ENCODE peak calls at places on chromosomes 5 and 9, in eight cellular contexts. A, Z, J, T, F, P, O and N are unnamed samples.

GRCh38 chr5:82356808-82357671 is 78.9 kb upstream of the RPS23 start:
- DNase-seq in A (peak; percentile 65), Z (peak; percentile 94), J (peak; percentile 96), T (peak; percentile 71), F (peak; percentile 54), P (peak; percentile 95), O (no peak), N (peak; percentile 77)

GRCh38 chr5:95840969-95841368 is 18.4 kb upstream of the GLRX start:
- DNase-seq in A (no peak), Z (no peak), J (no peak), T (no peak), F (no peak), P (no peak), O (no peak), N (no peak)

GRCh38 chr5:34411470-34412346 is 244.4 kb upstream of the RAI14 start:
- DNase-seq in A (no peak), Z (no peak), J (peak; percentile 74), T (no peak), F (no peak), P (no peak), O (no peak), N (no peak)

GRCh38 chr9:96199006-96199405 is 103.0 kb downstream of the HSD17B3 start:
- DNase-seq in A (no peak), Z (no peak), J (no peak), T (no peak), F (no peak), P (no peak), O (no peak), N (no peak)

GRCh38 chr9:137313326-137313920 is 11.4 kb upstream of the NRARP start:
- DNase-seq in A (no peak), Z (no peak), J (no peak), T (no peak), F (no peak), P (no peak), O (no peak), N (no peak)

GRCh38 chr9:97525451-97525850 is 24.0 kb downstream of the TMOD1 start:
- DNase-seq in A (peak; percentile 96), Z (no peak), J (no peak), T (no peak), F (no peak), P (no peak), O (peak; percentile 64), N (no peak)

GRCh38 chr9:133188006-133188842 is 20.8 kb downstream of the OBP2B start:
- DNase-seq in A (peak; percentile 11), Z (peak; percentile 4), J (no peak), T (no peak), F (no peak), P (peak; percentile 23), O (no peak), N (no peak)

GRCh38 chr9:14782652-14783051 is 60.1 kb upstream of the CER1 start:
- DNase-seq in A (no peak), Z (no peak), J (no peak), T (no peak), F (no peak), P (no peak), O (no peak), N (no peak)

GRCh38 chr9:92612292-92612691 is 57.6 kb downstream of the IPPK start:
- DNase-seq in A (no peak), Z (no peak), J (no peak), T (no peak), F (no peak), P (no peak), O (no peak), N (no peak)

GRCh38 chr5:173202266-173202875 is 32.6 kb downstream of the NKX2-5 start:
- DNase-seq in A (no peak), Z (peak; percentile 4), J (no peak), T (no peak), F (no peak), P (no peak), O (no peak), N (no peak)

GRCh38 chr9:109403116-109403515 is 82.3 kb upstream of the EPB41L4B start:
- DNase-seq in A (peak; percentile 46), Z (no peak), J (no peak), T (no peak), F (no peak), P (no peak), O (no peak), N (no peak)

GRCh38 chr9:136095028-136095494 is at the start of gene NACC2:
- DNase-seq in A (peak; percentile 82), Z (peak; percentile 68), J (peak; percentile 53), T (no peak), F (no peak), P (no peak), O (no peak), N (peak; percentile 82)

GRCh38 chr9:114114364-114114763 is 15.3 kb upstream of the KIF12 start:
- DNase-seq in A (no peak), Z (no peak), J (no peak), T (no peak), F (no peak), P (no peak), O (no peak), N (no peak)

GRCh38 chr9:105007143-105007542 is 79.2 kb upstream of the ABCA1 start:
- DNase-seq in A (peak; percentile 88), Z (peak; percentile 91), J (peak; percentile 92), T (peak; percentile 64), F (peak; percentile 38), P (no peak), O (peak; percentile 48), N (no peak)

GRCh38 chr9:134393582-134394280 is 67.5 kb downstream of the RXRA start:
- DNase-seq in A (no peak), Z (no peak), J (no peak), T (no peak), F (no peak), P (no peak), O (no peak), N (no peak)

GRCh38 chr9:102114557-102114956 is 376.1 kb upstream of the GRIN3A start:
- DNase-seq in A (no peak), Z (no peak), J (no peak), T (no peak), F (no peak), P (no peak), O (no peak), N (no peak)

GRCh38 chr9:21340735-21341134 is 5.5 kb upstream of the KLHL9 start:
- DNase-seq in A (no peak), Z (no peak), J (no peak), T (no peak), F (no peak), P (no peak), O (no peak), N (no peak)

GRCh38 chr5:132776077-132776931 is 735 bp downstream of the SEPTIN8 start:
- DNase-seq in A (peak; percentile 75), Z (peak; percentile 43), J (no peak), T (peak; percentile 73), F (no peak), P (peak; percentile 20), O (no peak), N (peak; percentile 60)

GRCh38 chr9:93648181-93648580 is 71.8 kb downstream of the PHF2 start:
- DNase-seq in A (no peak), Z (no peak), J (no peak), T (peak; percentile 16), F (no peak), P (no peak), O (no peak), N (no peak)

GRCh38 chr5:124649548-124650501 is 96.6 kb downstream of the ZNF608 start:
- DNase-seq in A (peak; percentile 70), Z (peak; percentile 94), J (peak; percentile 97), T (peak; percentile 91), F (peak; percentile 74), P (peak; percentile 91), O (no peak), N (peak; percentile 77)
- H3K4me3 ChIP-seq in A (peak overlapping the region; percentile 83), Z (no peak overlapping the region), J (peak overlapping the region; percentile 1), T (peak overlapping the region; percentile 8), F (peak overlapping the region; percentile 14), P (no peak overlapping the region), O (peak overlapping the region; percentile 18), N (no peak overlapping the region)

GRCh38 chr5:179621551-179621971 is 1.9 kb downstream of the HNRNPH1 start:
- DNase-seq in A (no peak), Z (no peak), J (no peak), T (no peak), F (no peak), P (no peak), O (no peak), N (peak; percentile 9)

GRCh38 chr5:179620703-179621350 is 2.6 kb downstream of the HNRNPH1 start:
- DNase-seq in A (no peak), Z (peak; percentile 39), J (no peak), T (no peak), F (no peak), P (no peak), O (no peak), N (no peak)

GRCh38 chr5:179620293-179620692 is 3.2 kb downstream of the HNRNPH1 start:
- DNase-seq in A (no peak), Z (no peak), J (no peak), T (no peak), F (no peak), P (no peak), O (no peak), N (no peak)

GRCh38 chr5:179618923-179619554 is 4.4 kb downstream of the HNRNPH1 start:
- DNase-seq in A (no peak), Z (peak; percentile 48), J (no peak), T (no peak), F (no peak), P (no peak), O (no peak), N (no peak)

GRCh38 chr5:179619776-179620175 is 3.7 kb downstream of the HNRNPH1 start:
- DNase-seq in A (no peak), Z (no peak), J (no peak), T (no peak), F (no peak), P (no peak), O (no peak), N (no peak)
- H3K4me3 ChIP-seq in A (peak overlapping the region; percentile 99), Z (peak overlapping the region; percentile 47), J (peak overlapping the region; percentile 100), T (peak overlapping the region; percentile 84), F (peak overlapping the region; percentile 100), P (peak overlapping the region; percentile 82), O (peak overlapping the region; percentile 97), N (peak overlapping the region; percentile 100)

DNA sequence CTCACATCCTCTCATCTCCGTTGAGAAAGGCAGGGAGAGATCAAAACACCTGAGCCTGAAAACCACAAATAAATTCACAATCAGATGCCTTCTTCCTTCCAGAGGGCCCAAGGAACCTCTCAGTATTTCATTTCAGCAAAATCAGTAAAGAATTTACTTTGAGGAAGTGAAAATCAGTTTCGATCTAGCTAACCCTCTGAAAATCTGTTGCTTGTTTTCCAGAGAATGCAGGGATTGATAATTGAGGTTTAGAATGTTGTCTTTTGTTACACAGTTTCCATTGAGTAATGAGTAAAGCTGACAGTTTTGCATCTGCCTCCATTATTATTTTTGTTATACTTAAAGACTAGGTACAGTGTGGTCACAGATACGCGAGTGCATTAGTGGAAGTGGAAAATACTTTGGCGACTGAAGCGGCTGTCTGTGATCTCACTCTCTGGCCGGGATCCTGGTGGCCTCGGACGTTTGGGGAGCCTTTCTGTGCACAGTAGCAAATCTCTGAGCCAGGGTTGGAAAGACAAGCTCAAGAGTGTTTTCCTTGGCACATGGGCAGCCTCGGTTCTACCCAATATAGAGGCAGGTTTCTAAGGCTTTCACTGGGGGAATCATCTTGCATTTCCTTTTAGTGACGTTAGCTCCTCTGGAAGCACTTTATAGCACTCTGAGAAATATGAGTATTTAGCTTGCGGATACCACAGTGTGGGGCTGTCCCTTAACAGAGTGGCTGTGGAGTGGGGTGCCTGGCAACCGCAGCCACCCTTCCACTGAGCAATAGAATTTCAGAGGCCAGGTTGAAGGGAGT is 32.2 kb upstream of the ANGPTL2 start:
- DNase-seq in A (peak; percentile 83), Z (peak; percentile 82), J (peak; percentile 95), T (no peak), F (no peak), P (no peak), O (no peak), N (peak; percentile 81)
- H3K4me3 ChIP-seq in A (peak overlapping the region; percentile 37), Z (no peak overlapping the region), J (no peak overlapping the region), T (no peak overlapping the region), F (no peak overlapping the region), P (no peak overlapping the region), O (no peak overlapping the region), N (peak overlapping the region; percentile 27)

GRCh38 chr9:123337971-123338370 is 18.0 kb upstream of the CRB2 start:
- DNase-seq in A (no peak), Z (no peak), J (no peak), T (no peak), F (no peak), P (no peak), O (no peak), N (no peak)
- H3K4me3 ChIP-seq in A (no peak overlapping the region), Z (no peak overlapping the region), J (no peak overlapping the region), T (no peak overlapping the region), F (no peak overlapping the region), P (no peak overlapping the region), O (no peak overlapping the region), N (no peak overlapping the region)